ENCODE peak calls at places on chromosomes 16 and 17, in five cellular contexts. Z is suprapubic skin, G is uterus, F is cardiac muscle cell, K is heart left ventricle. P is an unnamed sample.

GRCh38 chr17:9875441-9875840 is 29.6 kb downstream of the RCVRN start:
- DNase-seq in G (peak; percentile 51), K (no peak), Z (no peak), F (no peak), P (no peak)

GRCh38 chr16:57591086-57591869 is 37.2 kb upstream of the ADGRG1 start:
- DNase-seq in K (peak; percentile 70), G (peak; percentile 64), Z (peak; percentile 81), F (peak; percentile 86), P (peak; percentile 75)

GRCh38 chr17:5464717-5465507 is 3.9 kb downstream of the DHX33 start:
- DNase-seq in F (no peak), K (no peak), G (no peak), Z (no peak), P (no peak)

GRCh38 chr17:43453331-43453812 is 30.4 kb upstream of the DHX8 start:
- DNase-seq in F (no peak), Z (no peak), G (no peak), K (peak; percentile 48), P (no peak)

GRCh38 chr17:9802701-9803100 is 11.3 kb upstream of the DHRS7C start:
- DNase-seq in G (no peak), K (no peak), Z (no peak), F (no peak), P (no peak)

GRCh38 chr16:17770104-17770503 is 299.3 kb upstream of the XYLT1 start:
- DNase-seq in F (no peak), G (no peak), Z (no peak), K (no peak), P (no peak)

GRCh38 chr16:20838250-20838649 is 31.9 kb downstream of the REXO5 start:
- DNase-seq in K (no peak), Z (no peak), G (no peak), F (no peak), P (no peak)

GRCh38 chr17:34637548-34638525 is 58.5 kb downstream of the TMEM132E start:
- DNase-seq in G (peak; percentile 40), Z (peak; percentile 74), F (peak; percentile 86), K (peak; percentile 72), P (peak; percentile 83)

GRCh38 chr16:10312784-10313724 is 72.8 kb upstream of the ATF7IP2 start:
- DNase-seq in Z (no peak), F (no peak), G (no peak), K (no peak), P (no peak)

GRCh38 chr16:7997966-7998365 is 592.3 kb downstream of the TMEM114 start:
- DNase-seq in G (no peak), Z (no peak), K (no peak), F (no peak), P (no peak)

GRCh38 chr17:68289936-68290267 is 1.0 kb downstream of the SLC16A6 start:
- DNase-seq in F (no peak), G (no peak), K (no peak), Z (no peak), P (no peak)
- H3K4me3 ChIP-seq in F (peak overlapping the region; percentile 83), G (no peak overlapping the region), K (peak overlapping the region; percentile 69), Z (peak overlapping the region; percentile 83), P (peak overlapping the region; percentile 49)

GRCh38 chr16:87845213-87845612 is 24.1 kb downstream of the SLC7A5 start:
- DNase-seq in Z (no peak), G (no peak), F (no peak), K (no peak), P (no peak)

GRCh38 chr16:87845807-87846619 is 23.3 kb downstream of the SLC7A5 start:
- DNase-seq in Z (no peak), F (no peak), G (no peak), K (no peak), P (no peak)

GRCh38 chr16:87847785-87848675 is 21.3 kb downstream of the SLC7A5 start:
- DNase-seq in Z (no peak), K (no peak), G (no peak), F (no peak), P (no peak)

GRCh38 chr16:87847467-87847784 is 21.9 kb downstream of the SLC7A5 start:
- DNase-seq in K (no peak), F (no peak), Z (no peak), G (no peak), P (no peak)

GRCh38 chr16:87846705-87847466 is 22.4 kb downstream of the SLC7A5 start:
- DNase-seq in Z (no peak), F (no peak), K (no peak), G (no peak), P (no peak)
- H3K27ac ChIP-seq in Z (no peak overlapping the region), F (no peak overlapping the region), K (no peak overlapping the region), G (no peak overlapping the region), P (peak overlapping the region; percentile 50)

GRCh38 chr17:82949984-82950383 is 110.2 kb upstream of the ZNF750 start:
- DNase-seq in G (peak; percentile 3), K (no peak), Z (peak; percentile 48), F (no peak), P (no peak)

GRCh38 chr17:82949361-82949760 is 109.5 kb upstream of the ZNF750 start:
- DNase-seq in F (no peak), Z (peak; percentile 36), G (peak; percentile 10), K (no peak), P (no peak)

GRCh38 chr17:82948957-82949356 is 109.1 kb upstream of the ZNF750 start:
- DNase-seq in K (no peak), F (no peak), G (no peak), Z (no peak), P (no peak)

GRCh38 chr17:82952019-82952418 is 112.2 kb upstream of the ZNF750 start:
- DNase-seq in K (no peak), G (no peak), Z (peak; percentile 41), F (no peak), P (no peak)

DNA sequence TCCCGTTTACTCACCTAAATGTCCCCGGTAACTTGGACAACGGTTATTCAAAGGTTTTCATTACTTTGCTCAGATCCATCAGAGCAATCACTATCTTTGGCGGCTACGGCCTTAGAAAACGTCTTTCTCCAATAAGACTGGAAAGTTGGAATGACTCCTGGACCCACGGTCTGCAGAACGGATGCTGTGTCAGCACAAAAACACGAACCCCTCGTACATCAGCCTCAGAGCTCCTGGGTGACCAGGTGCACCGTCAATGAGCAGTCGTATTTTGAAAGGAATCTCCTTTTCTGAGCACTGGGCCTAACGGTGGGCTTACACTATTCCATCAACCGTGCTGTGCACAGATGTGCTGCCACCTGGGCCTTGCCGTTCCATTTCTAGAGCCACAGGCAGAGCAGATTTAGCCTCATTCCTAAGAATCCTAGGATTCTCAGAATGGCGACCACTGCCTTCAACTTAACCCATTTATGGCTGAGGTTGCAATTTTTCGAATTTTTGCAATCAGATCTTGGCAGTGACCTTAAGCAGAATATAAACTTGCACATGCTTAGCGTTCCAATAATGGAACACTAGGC is 110.8 kb upstream of the ZNF750 start:
- DNase-seq in F (no peak), Z (no peak), K (no peak), G (peak; percentile 9), P (no peak)
- H3K9me3 ChIP-seq in F (no peaks in the 10 kb centered on the region), Z (peaks cover 14% of the 10 kb centered on the region), K (peaks cover 4% of the 10 kb centered on the region), G (peaks cover 9% of the 10 kb centered on the region), P (peaks cover 7% of the 10 kb centered on the region)

DNA sequence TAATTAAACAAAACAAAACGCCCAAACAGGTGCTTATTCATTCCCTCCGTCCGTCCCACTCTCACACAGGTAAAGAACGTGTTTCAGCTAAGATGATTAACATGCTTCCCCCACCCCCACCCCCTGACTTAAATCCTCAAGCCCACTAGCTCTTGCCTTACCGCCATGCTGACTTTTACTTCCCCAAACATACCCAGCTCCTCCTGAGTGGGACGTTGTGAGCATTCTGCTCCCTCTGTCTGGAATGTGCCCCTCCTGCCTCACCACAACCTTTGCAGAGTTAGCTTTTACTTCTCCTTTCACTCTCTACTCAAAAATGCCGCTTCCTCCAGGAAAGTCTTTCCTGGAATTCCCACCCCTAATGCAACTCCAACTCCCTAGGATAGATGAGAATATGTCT is 774.0 kb upstream of the RBFOX1 start:
- DNase-seq in Z (no peak), K (no peak), G (no peak), F (no peak), P (no peak)
- H3K4me3 ChIP-seq in Z (no peak overlapping the region), K (no peak overlapping the region), G (no peak overlapping the region), F (no peak overlapping the region), P (no peak overlapping the region)

DNA sequence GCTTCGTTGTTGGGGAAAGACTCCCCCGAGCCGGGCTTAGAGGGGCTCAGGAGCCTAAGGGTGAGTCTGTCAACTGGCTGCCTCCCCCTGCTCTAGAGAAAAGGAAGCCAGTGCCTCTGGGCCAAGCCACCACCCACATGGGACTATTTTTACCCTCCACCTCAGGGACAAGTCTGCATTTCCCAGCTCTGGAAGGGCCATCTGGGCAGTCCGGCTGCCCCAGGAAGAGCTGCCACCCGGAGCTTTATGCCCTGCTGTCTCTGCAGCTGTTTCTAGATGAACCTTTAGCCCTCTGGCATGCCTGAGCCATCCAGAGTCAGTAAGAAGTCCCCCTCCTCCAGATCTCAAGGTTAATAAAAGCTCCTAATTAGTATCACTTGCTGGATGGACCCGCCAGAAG is 5.3 kb upstream of the RPRML start:
- DNase-seq in G (no peak), K (peak; percentile 34), F (no peak), Z (no peak), P (no peak)
- H3K27ac ChIP-seq in G (no peak overlapping the region), K (peak overlapping the region; percentile 64), F (no peak overlapping the region), Z (no peak overlapping the region), P (no peak overlapping the region)

GRCh38 chr16:12682441-12682840 is 121.2 kb downstream of the CPPED1 start:
- DNase-seq in K (no peak), Z (no peak), F (no peak), G (no peak), P (no peak)
- H3K9me3 ChIP-seq in K (no peaks in the 10 kb centered on the region), Z (no peaks in the 10 kb centered on the region), F (no peaks in the 10 kb centered on the region), G (no peaks in the 10 kb centered on the region), P (no peaks in the 10 kb centered on the region)

DNA sequence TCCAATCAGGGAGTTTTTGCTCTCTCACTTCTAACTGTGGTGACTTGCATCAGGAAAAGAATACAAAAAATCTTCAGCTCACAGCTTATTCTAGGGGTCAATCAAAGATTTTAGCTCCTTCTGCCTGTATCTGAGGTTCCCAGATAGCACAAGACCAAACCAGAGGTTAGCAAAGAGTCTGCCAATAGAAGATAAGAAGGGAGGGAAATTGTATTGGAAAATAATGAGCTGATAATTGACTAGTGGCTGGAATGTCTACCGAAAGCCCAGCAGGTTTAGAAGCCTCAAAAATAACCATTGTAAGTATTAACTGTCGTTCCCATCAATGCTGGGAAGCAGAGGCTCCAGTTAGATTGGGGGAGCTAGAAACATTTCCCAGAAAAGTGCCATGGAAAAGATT is 26.3 kb downstream of the HS3ST3A1 start:
- DNase-seq in K (no peak), Z (no peak), G (no peak), F (no peak), P (no peak)
- H3K4me3 ChIP-seq in K (no peak overlapping the region), Z (no peak overlapping the region), G (no peak overlapping the region), F (no peak overlapping the region), P (no peak overlapping the region)

GRCh38 chr16:445566-445965 is 20.1 kb downstream of the RAB11FIP3 start:
- DNase-seq in Z (no peak), G (no peak), K (no peak), F (no peak), P (no peak)

GRCh38 chr16:440627-441026 is 15.2 kb downstream of the RAB11FIP3 start:
- DNase-seq in K (no peak), Z (no peak), F (no peak), G (no peak), P (no peak)

GRCh38 chr16:441447-441846 is 16.0 kb downstream of the RAB11FIP3 start:
- DNase-seq in G (no peak), F (no peak), K (no peak), Z (no peak), P (no peak)

DNA sequence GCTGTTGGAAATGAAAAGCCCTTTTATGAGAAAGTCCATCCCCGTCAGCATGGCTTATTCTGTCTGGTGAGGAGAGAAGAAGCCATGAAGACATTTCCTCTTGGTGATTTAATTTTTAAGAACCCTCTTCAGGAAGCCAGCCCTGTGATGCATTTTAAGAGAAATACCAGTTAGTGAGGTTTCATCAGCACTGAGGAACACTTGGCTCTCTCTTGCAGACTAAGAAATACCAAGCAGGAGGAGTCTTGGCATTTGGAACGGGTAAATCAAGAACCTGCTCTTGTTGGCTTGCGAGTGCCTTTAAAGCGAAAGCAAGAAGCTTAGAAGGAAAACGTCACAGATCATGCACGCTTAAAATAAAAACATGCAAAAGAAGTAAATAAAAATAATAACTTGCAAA is 17.5 kb downstream of the RAB11FIP3 start:
- DNase-seq in Z (no peak), K (no peak), F (no peak), G (no peak), P (no peak)
- H3K27ac ChIP-seq in Z (peak overlapping the region; percentile 47), K (no peak overlapping the region), F (peak overlapping the region; percentile 17), G (no peak overlapping the region), P (no peak overlapping the region)

P was measured in DND-41.